ENCODE peak calls at places on chromosomes 13 and 19, in eight cellular contexts. U is EH; K is fibroblast of lung; R is Peyer's patch; W is germinal center; I is trophoblast cell; F is stimulated activated CD4-positive, alpha-beta T cell treated with anti-CD3 and anti-CD28 coated beads, Interleukin-2, amount 100 ng/mL, for 48 hours; Y is AG08395. A is an unnamed sample.

GRCh38 chr13:41621716-41622508 is 164.6 kb downstream of the RGCC start:
- DNase-seq in U (peak; percentile 75), K (peak; percentile 31), R (no peak), W (no peak), I (peak; percentile 28), F (no peak), Y (peak; percentile 32), A (no peak)

GRCh38 chr13:25752957-25753540 is 298.8 kb downstream of the SHISA2 start:
- DNase-seq in U (peak; percentile 63), K (peak; percentile 96), R (no peak), W (no peak), I (no peak), F (no peak), Y (peak; percentile 84), A (peak; percentile 94)

GRCh38 chr19:2049741-2050348 is 1.2 kb downstream of the MKNK2 start:
- DNase-seq in U (peak; percentile 66), K (peak; percentile 62), R (peak; percentile 89), W (peak; percentile 69), I (peak; percentile 78), F (no peak), Y (peak; percentile 45), A (peak; percentile 74)

GRCh38 chr13:48738261-48738755 is 84.6 kb downstream of the CYSLTR2 start:
- DNase-seq in U (no peak), K (no peak), R (no peak), W (no peak), I (no peak), F (no peak), Y (no peak), A (no peak)

GRCh38 chr13:79435549-79435948 is 29.5 kb upstream of the RBM26 start:
- DNase-seq in U (peak; percentile 91), K (peak; percentile 21), R (no peak), W (no peak), I (no peak), F (no peak), Y (peak; percentile 7), A (peak; percentile 31)

GRCh38 chr19:53849237-53849676 is 18.4 kb upstream of the MYADM start:
- DNase-seq in U (peak; percentile 93), K (peak; percentile 50), R (no peak), W (no peak), I (no peak), F (no peak), Y (peak; percentile 62), A (peak; percentile 89)

GRCh38 chr19:12778020-12778904 is 2.9 kb upstream of the HOOK2 start:
- DNase-seq in U (peak; percentile 89), K (peak; percentile 78), R (peak; percentile 80), W (no peak), I (no peak), F (peak; percentile 48), Y (peak; percentile 66), A (peak; percentile 82)

GRCh38 chr13:94660695-94661324 is 51.5 kb downstream of the SOX21 start:
- DNase-seq in U (peak; percentile 39), K (peak; percentile 51), R (no peak), W (no peak), I (no peak), F (no peak), Y (peak; percentile 14), A (no peak)

GRCh38 chr13:45108716-45109706 is 11.3 kb upstream of the GTF2F2 start:
- DNase-seq in U (no peak), K (peak; percentile 19), R (no peak), W (peak; percentile 5), I (no peak), F (no peak), Y (peak; percentile 10), A (peak; percentile 54)

GRCh38 chr13:48431987-48432615 is 19.2 kb upstream of the LPAR6 start:
- DNase-seq in U (peak; percentile 82), K (peak; percentile 51), R (no peak), W (no peak), I (no peak), F (no peak), Y (peak; percentile 54), A (peak; percentile 15)

GRCh38 chr19:46251415-46251814 is 21.9 kb downstream of the IGFL1 start:
- DNase-seq in U (no peak), K (no peak), R (no peak), W (no peak), I (peak; percentile 68), F (no peak), Y (no peak), A (no peak)

GRCh38 chr19:5109560-5109959 is 140.6 kb downstream of the KDM4B start:
- DNase-seq in U (no peak), K (no peak), R (no peak), W (no peak), I (no peak), F (no peak), Y (no peak), A (no peak)

GRCh38 chr19:4971816-4972495 is 3.0 kb downstream of the KDM4B start:
- DNase-seq in U (no peak), K (no peak), R (no peak), W (no peak), I (no peak), F (no peak), Y (no peak), A (no peak)

GRCh38 chr13:107069107-107069776 is 501.3 kb upstream of the ARGLU1 start:
- DNase-seq in U (peak; percentile 1), K (peak; percentile 15), R (no peak), W (no peak), I (no peak), F (no peak), Y (no peak), A (no peak)

GRCh38 chr13:94351292-94352000 is 128.0 kb downstream of the DCT start:
- DNase-seq in U (peak; percentile 77), K (peak; percentile 54), R (no peak), W (no peak), I (no peak), F (no peak), Y (peak; percentile 79), A (peak; percentile 41)

GRCh38 chr13:94198666-94199065 is 280.8 kb downstream of the DCT start:
- DNase-seq in U (peak; percentile 8), K (no peak), R (no peak), W (no peak), I (no peak), F (no peak), Y (no peak), A (peak; percentile 63)

GRCh38 chr13:73598021-73598712 is 536.0 kb downstream of the KLF12 start:
- DNase-seq in U (peak; percentile 53), K (peak; percentile 58), R (no peak), W (no peak), I (peak; percentile 80), F (no peak), Y (no peak), A (no peak)

GRCh38 chr19:50969413-50969760 is at the start of gene KLK6:
- DNase-seq in U (no peak), K (no peak), R (no peak), W (no peak), I (no peak), F (no peak), Y (no peak), A (no peak)

GRCh38 chr19:49475995-49476880 is 2.2 kb downstream of the FLT3LG start:
- DNase-seq in U (no peak), K (peak; percentile 35), R (peak; percentile 53), W (peak; percentile 38), I (peak; percentile 44), F (peak; percentile 71), Y (peak; percentile 60), A (no peak)

GRCh38 chr13:87057807-87058520 is 613.2 kb upstream of the SLITRK5 start:
- DNase-seq in U (no peak), K (peak; percentile 76), R (no peak), W (no peak), I (no peak), F (no peak), Y (no peak), A (no peak)

GRCh38 chr13:32381539-32381938 is 46.4 kb downstream of the N4BP2L1 start:
- DNase-seq in U (peak; percentile 30), K (peak; percentile 61), R (no peak), W (peak; percentile 4), I (peak; percentile 21), F (no peak), Y (peak; percentile 27), A (peak; percentile 1)

GRCh38 chr13:35700661-35701060 is 224.2 kb upstream of the MAB21L1 start:
- DNase-seq in U (peak; percentile 97), K (no peak), R (no peak), W (no peak), I (no peak), F (no peak), Y (peak; percentile 70), A (peak; percentile 11)

GRCh38 chr19:28466107-28467045 is 746.6 kb downstream of the UQCRFS1 start:
- DNase-seq in U (peak; percentile 47), K (peak; percentile 51), R (no peak), W (peak; percentile 32), I (peak; percentile 15), F (peak; percentile 60), Y (peak; percentile 52), A (peak; percentile 9)

GRCh38 chr13:72523049-72523448 is 204.4 kb downstream of the MZT1 start:
- DNase-seq in U (no peak), K (no peak), R (no peak), W (no peak), I (no peak), F (no peak), Y (no peak), A (no peak)

GRCh38 chr19:56837892-56838679 is 2.4 kb downstream of the PEG3 start:
- DNase-seq in U (no peak), K (peak; percentile 68), R (no peak), W (no peak), I (peak; percentile 83), F (no peak), Y (no peak), A (peak; percentile 31)

GRCh38 chr13:42808572-42808971 is 27.2 kb downstream of the FAM216B start:
- DNase-seq in U (peak; percentile 60), K (no peak), R (no peak), W (no peak), I (no peak), F (no peak), Y (no peak), A (peak; percentile 58)

GRCh38 chr13:30334663-30335386 is 27.5 kb upstream of the KATNAL1 start:
- DNase-seq in U (no peak), K (no peak), R (no peak), W (no peak), I (peak; percentile 49), F (no peak), Y (no peak), A (peak; percentile 24)

GRCh38 chr13:80329250-80329649 is 11.7 kb downstream of the SPRY2 start:
- DNase-seq in U (no peak), K (no peak), R (no peak), W (no peak), I (no peak), F (no peak), Y (no peak), A (no peak)

GRCh38 chr13:52738719-52739467 is 727 bp downstream of the CNMD start:
- DNase-seq in U (peak; percentile 4), K (no peak), R (peak; percentile 46), W (peak; percentile 54), I (no peak), F (peak; percentile 1), Y (no peak), A (no peak)

A was measured in RPMI7951.